ENCODE peak calls at places on chromosomes 1 and 21, in four cellular contexts. V is stomach, K is ovary, B is A549. T is an unnamed sample.

GRCh38 chr1:101781437-101781836 is 215.3 kb downstream of the OLFM3 start:
- DNase-seq in V (no peak), K (no peak), B (no peak), T (peak)

GRCh38 chr1:218616681-218617080 is 271.5 kb downstream of the TGFB2 start:
- DNase-seq in V (no peak), K (no peak), B (no peak), T (no peak)

GRCh38 chr1:29709711-29710169 is 473.4 kb downstream of the PTPRU start:
- DNase-seq in V (no peak), K (no peak), B (no peak), T (no peak)

GRCh38 chr1:160624464-160624863 is 22.4 kb downstream of the SLAMF1 start:
- DNase-seq in V (no peak), K (no peak), B (no peak), T (no peak)

GRCh38 chr1:236759252-236759859 is 35.7 kb upstream of the MTR start:
- DNase-seq in V (no peak), K (no peak), B (peak), T (no peak)

GRCh38 chr1:78068681-78069283 is 23.0 kb downstream of the GIPC2 start:
- DNase-seq in V (no peak), K (no peak), B (no peak), T (no peak)

GRCh38 chr1:198273901-198274300 is 117.1 kb downstream of the NEK7 start:
- DNase-seq in V (no peak), K (no peak), B (no peak), T (no peak)

GRCh38 chr1:225745231-225745630 is 32.4 kb upstream of the SRP9 start:
- DNase-seq in V (no peak), K (no peak), B (no peak), T (no peak)

GRCh38 chr1:33014464-33015170 is 22.1 kb downstream of the AK2 start:
- DNase-seq in V (no peak), K (no peak), B (no peak), T (no peak)

GRCh38 chr1:29633271-29633615 is 396.9 kb downstream of the PTPRU start:
- DNase-seq in V (no peak), K (no peak), B (no peak), T (no peak)

GRCh38 chr1:156705321-156705917 is at the start of gene CRABP2:
- DNase-seq in V (no peak), K (peak), B (no peak), T (no peak)

GRCh38 chr1:204076891-204077290 is 4.0 kb downstream of the SOX13 start:
- DNase-seq in V (no peak), K (no peak), B (no peak), T (no peak)

GRCh38 chr1:241142493-241142892 is 214.5 kb downstream of the RGS7 start:
- DNase-seq in V (no peak), K (no peak), B (no peak), T (no peak)

GRCh38 chr1:49356594-49356993 is 579.9 kb upstream of the BEND5 start:
- DNase-seq in V (no peak), K (no peak), B (no peak), T (no peak)

GRCh38 chr1:226661271-226661670 is 77.8 kb downstream of the ITPKB start:
- DNase-seq in V (no peak), K (no peak), B (no peak), T (no peak)

GRCh38 chr1:177771688-177772087 is 198.2 kb downstream of the SEC16B start:
- DNase-seq in V (no peak), K (no peak), B (no peak), T (no peak)

GRCh38 chr1:223811634-223812101 is 34.1 kb downstream of the TP53BP2 start:
- DNase-seq in V (no peak), K (no peak), B (no peak), T (no peak)

GRCh38 chr1:204889681-204890373 is 19.2 kb downstream of the NFASC start:
- DNase-seq in V (no peak), K (no peak), B (no peak), T (no peak)

GRCh38 chr1:165679282-165680036 is 18.9 kb downstream of the ALDH9A1 start:
- DNase-seq in V (no peak), K (no peak), B (no peak), T (no peak)

GRCh38 chr1:203153989-203154821 is 21.4 kb downstream of the MYBPH start:
- DNase-seq in V (no peak), K (no peak), B (no peak), T (no peak)

GRCh38 chr1:8763888-8764287 is 53.6 kb downstream of the RERE start:
- DNase-seq in V (no peak), K (no peak), B (no peak), T (no peak)

GRCh38 chr1:200967693-200968468 is 55.6 kb downstream of the KIF21B start:
- DNase-seq in V (no peak), K (no peak), B (no peak), T (no peak)

GRCh38 chr1:156754219-156754618 is 2.7 kb upstream of the HDGF start:
- DNase-seq in V (no peak), K (peak), B (no peak), T (no peak)

GRCh38 chr1:164033782-164034181 is 525.2 kb upstream of the PBX1 start:
- DNase-seq in V (no peak), K (no peak), B (no peak), T (no peak)

GRCh38 chr1:203117611-203118575 is 9.6 kb upstream of the ADORA1 start:
- DNase-seq in V (peak), K (peak), B (peak), T (peak)

GRCh38 chr1:20100632-20101355 is 18.5 kb downstream of the PLA2G2D start:
- DNase-seq in V (peak), K (peak), B (peak), T (peak)

DNA sequence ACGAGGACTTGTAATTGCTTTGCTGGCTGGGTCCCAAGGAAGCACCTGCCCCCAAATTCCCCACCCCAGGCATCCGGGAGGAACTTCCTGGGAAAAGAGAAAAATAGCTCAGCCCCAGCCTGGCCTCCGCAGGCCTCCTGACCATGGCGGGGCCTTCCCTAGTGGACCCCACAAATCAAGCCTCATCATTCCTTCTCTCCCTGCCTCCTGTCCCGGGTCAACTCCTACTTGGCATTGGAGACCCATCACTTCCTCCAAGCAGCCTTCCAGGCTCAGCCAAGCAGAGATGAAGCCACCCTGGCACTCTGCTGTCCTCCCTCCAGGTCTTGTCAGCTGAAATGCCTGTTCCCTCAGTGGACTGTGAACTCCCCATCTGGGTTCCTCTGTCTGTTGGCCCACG is 38.0 kb downstream of the AJAP1 start:
- DNase-seq in V (no peak), K (no peak), B (no peak), T (no peak)
- TF ChIP-seq EP300 in V (no peak), K (no peak), B (no peak), T (no peak)

GRCh38 chr1:88892146-88892877 is 945 bp upstream of the GTF2B start:
- DNase-seq in V (no peak), K (no peak), B (peak), T (no peak)
- TF ChIP-seq EP300 in V (no peak), K (no peak), B (no peak), T (no peak)

DNA sequence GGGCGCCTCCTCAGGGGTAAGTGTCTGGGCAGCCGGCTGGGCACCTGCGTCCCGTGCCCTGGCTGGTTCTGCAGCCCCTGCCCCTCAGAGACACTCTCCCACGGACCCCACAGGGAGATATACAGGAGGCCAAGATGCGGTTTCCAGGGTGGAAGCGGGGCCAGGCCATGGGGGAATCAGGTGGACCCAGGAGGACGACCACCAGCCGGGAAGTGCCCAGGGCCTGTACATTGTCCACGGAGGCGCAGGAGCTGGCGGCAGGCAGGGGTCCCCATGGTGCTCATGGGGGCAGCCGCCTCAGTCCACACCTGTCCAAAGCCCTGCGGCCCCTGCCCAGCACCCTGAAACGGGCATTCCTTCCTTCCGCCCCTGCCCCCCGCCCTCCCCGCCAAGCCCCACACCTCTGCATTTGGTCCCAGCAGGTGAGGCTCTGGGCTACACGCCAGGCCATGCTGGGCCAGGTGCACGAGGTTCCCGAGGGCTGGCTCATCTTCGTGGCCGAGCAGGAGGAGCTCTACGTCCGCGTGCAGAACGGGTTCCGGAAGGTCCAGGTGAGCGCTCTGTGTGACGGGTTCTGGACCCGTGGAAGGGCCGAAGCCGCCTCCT is 36.7 kb downstream of the SLC19A1 start:
- DNase-seq in V (peak), K (peak), B (no peak), T (peak)
- TF ChIP-seq EP300 in V (no peak), K (no peak), B (no peak), T (no peak)

GRCh38 chr1:94698759-94699502 is 121.2 kb upstream of the SLC44A3 start:
- DNase-seq in V (no peak), K (no peak), B (peak), T (no peak)
- TF ChIP-seq EP300 in V (no peak), K (no peak), B (no peak), T (no peak)

GRCh38 chr1:214583824-214584554 is 19.0 kb upstream of the CENPF start:
- DNase-seq in V (no peak), K (no peak), B (no peak), T (no peak)
- TF ChIP-seq EP300 in V (no peak), K (no peak), B (no peak), T (no peak)

DNA sequence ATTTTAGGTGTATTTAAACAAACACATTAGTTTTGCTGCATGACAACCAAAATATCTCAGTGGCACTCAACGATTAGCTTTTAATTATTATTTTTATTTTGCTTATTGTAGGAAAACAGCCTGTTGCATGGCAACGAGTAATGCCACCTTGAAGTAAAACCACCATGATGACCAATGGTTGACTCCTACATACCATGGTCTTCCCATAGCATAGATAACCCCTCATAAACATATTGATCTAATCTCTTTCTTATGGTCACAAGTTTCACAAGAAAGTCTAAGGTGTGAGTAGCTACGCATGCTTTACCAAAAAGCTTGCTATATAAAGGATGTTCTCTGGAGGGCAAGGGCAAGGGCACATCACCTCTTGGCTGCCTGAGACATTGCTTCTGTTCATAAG is 61.5 kb upstream of the PTBP2 start:
- DNase-seq in V (no peak), K (no peak), B (no peak), T (no peak)
- TF ChIP-seq EP300 in V (no peak), K (no peak), B (no peak), T (no peak)

DNA sequence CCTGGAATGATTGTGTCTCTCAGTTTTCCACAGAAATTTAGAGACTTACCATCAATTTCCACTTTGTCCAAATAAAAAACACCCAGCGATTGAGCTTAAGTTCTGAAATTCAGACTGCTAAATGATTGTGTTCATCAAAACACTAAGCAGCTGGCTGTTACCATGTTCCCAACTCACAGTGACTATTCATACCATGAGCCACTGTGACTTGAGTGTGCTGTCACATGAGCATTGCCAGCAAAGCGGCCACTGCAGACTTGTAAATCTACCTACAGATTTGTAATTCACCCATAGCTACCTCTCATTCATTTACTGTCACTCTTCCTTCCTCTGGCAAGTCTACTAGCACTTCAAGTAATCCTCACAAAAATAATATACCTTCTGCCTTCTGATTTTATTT is 17.2 kb upstream of the PRKAB2 start:
- DNase-seq in V (no peak), K (no peak), B (no peak), T (no peak)
- TF ChIP-seq EP300 in V (no peak), K (no peak), B (no peak), T (no peak)

DNA sequence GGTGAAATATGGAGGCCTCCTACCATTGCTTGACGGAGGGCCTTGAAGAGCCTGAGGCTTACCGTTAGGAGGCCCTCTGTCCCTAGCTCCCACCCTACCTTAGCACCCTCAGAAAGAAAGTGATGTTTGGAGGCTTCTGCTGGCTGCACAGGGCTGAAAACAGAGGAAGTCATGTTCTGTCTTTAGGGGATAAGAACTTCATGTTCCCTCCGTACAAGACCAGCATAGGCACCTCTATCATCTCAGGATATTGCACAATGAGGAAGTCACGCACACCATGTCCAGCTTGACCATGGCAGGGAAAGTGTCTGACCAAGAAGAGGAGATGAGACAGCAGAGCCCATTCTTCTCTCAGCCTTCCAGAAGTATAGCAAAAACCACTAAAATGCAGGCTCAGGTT is 13.8 kb downstream of the ADORA3 start:
- DNase-seq in V (no peak), K (no peak), B (no peak), T (peak)
- TF ChIP-seq EP300 in V (peak), K (no peak), B (no peak), T (no peak)

T was measured in upper lobe of left lung.